ENCODE peak calls at places on chromosomes 11 and 22, in six cellular contexts. One of them, this sample, is unnamed.

GRCh38 chr22:26837784-26838520 is 180.6 kb downstream of the MIAT start:
- DNase-seq in AG04449: no peak
- DNase-seq in AG09309: no peak
- DNase-seq in neural progenitor cell: no peak
- DNase-seq in fibroblast of pulmonary artery: no peak
- DNase-seq in mammary epithelial cell: no peak
- DNase-seq in this sample: no peak

GRCh38 chr11:122721201-122721963 is 65.9 kb downstream of the UBASH3B start:
- DNase-seq in mammary epithelial cell: no peak
- DNase-seq in AG09309: no peak
- DNase-seq in neural progenitor cell: no peak
- DNase-seq in fibroblast of pulmonary artery: peak; percentile 62
- DNase-seq in AG04449: no peak
- DNase-seq in this sample: no peak

GRCh38 chr11:130178992-130179391 is 19.4 kb downstream of the ST14 start:
- DNase-seq in fibroblast of pulmonary artery: no peak
- DNase-seq in neural progenitor cell: no peak
- DNase-seq in AG04449: no peak
- DNase-seq in mammary epithelial cell: peak; percentile 71
- DNase-seq in AG09309: no peak
- DNase-seq in this sample: no peak

GRCh38 chr11:329886-330253 is 9.2 kb upstream of the IFITM3 start:
- DNase-seq in mammary epithelial cell: no peak
- DNase-seq in AG09309: no peak
- DNase-seq in neural progenitor cell: no peak
- DNase-seq in fibroblast of pulmonary artery: no peak
- DNase-seq in AG04449: no peak
- DNase-seq in this sample: peak; percentile 9

GRCh38 chr11:122656073-122656630 is 630 bp downstream of the UBASH3B start:
- DNase-seq in neural progenitor cell: peak; percentile 82
- DNase-seq in AG09309: no peak
- DNase-seq in fibroblast of pulmonary artery: peak; percentile 56
- DNase-seq in mammary epithelial cell: peak; percentile 70
- DNase-seq in AG04449: no peak
- DNase-seq in this sample: peak; percentile 89

GRCh38 chr11:9691865-9692264 is 28.0 kb downstream of the SWAP70 start:
- DNase-seq in neural progenitor cell: no peak
- DNase-seq in AG04449: no peak
- DNase-seq in AG09309: no peak
- DNase-seq in mammary epithelial cell: peak; percentile 77
- DNase-seq in fibroblast of pulmonary artery: peak; percentile 26
- DNase-seq in this sample: no peak

GRCh38 chr11:78535027-78535426 is 39.6 kb downstream of the NARS2 start:
- DNase-seq in AG04449: no peak
- DNase-seq in mammary epithelial cell: no peak
- DNase-seq in fibroblast of pulmonary artery: no peak
- DNase-seq in AG09309: no peak
- DNase-seq in neural progenitor cell: no peak
- DNase-seq in this sample: no peak

GRCh38 chr22:42933783-42934144 is 76.7 kb upstream of the ARFGAP3 start:
- DNase-seq in AG04449: peak; percentile 93
- DNase-seq in fibroblast of pulmonary artery: peak; percentile 96
- DNase-seq in mammary epithelial cell: peak; percentile 90
- DNase-seq in neural progenitor cell: no peak
- DNase-seq in AG09309: peak; percentile 80
- DNase-seq in this sample: no peak

GRCh38 chr22:19962909-19963806 is 21.5 kb upstream of the TXNRD2 start:
- DNase-seq in AG09309: no peak
- DNase-seq in AG04449: no peak
- DNase-seq in neural progenitor cell: no peak
- DNase-seq in mammary epithelial cell: peak; percentile 96
- DNase-seq in fibroblast of pulmonary artery: peak; percentile 61
- DNase-seq in this sample: peak; percentile 89

GRCh38 chr11:80194625-80195024 is 753.8 kb upstream of the TENM4 start:
- DNase-seq in AG04449: no peak
- DNase-seq in mammary epithelial cell: no peak
- DNase-seq in fibroblast of pulmonary artery: no peak
- DNase-seq in neural progenitor cell: no peak
- DNase-seq in AG09309: no peak
- DNase-seq in this sample: no peak

GRCh38 chr11:128745296-128746183 is 51.7 kb downstream of the FLI1 start:
- DNase-seq in AG09309: no peak
- DNase-seq in mammary epithelial cell: no peak
- DNase-seq in AG04449: no peak
- DNase-seq in neural progenitor cell: no peak
- DNase-seq in fibroblast of pulmonary artery: peak; percentile 48
- DNase-seq in this sample: no peak

GRCh38 chr11:67022341-67022933 is 497 bp upstream of the SYT12 start:
- DNase-seq in AG04449: no peak
- DNase-seq in AG09309: no peak
- DNase-seq in neural progenitor cell: no peak
- DNase-seq in fibroblast of pulmonary artery: peak; percentile 68
- DNase-seq in mammary epithelial cell: peak; percentile 79
- DNase-seq in this sample: no peak

GRCh38 chr11:76614471-76615183 is 55.9 kb downstream of the LRRC32 start:
- DNase-seq in AG04449: no peak
- DNase-seq in AG09309: no peak
- DNase-seq in mammary epithelial cell: no peak
- DNase-seq in fibroblast of pulmonary artery: peak; percentile 41
- DNase-seq in neural progenitor cell: no peak
- DNase-seq in this sample: no peak

GRCh38 chr22:38069372-38070249 is 12.4 kb downstream of the PICK1 start:
- DNase-seq in neural progenitor cell: peak; percentile 73
- DNase-seq in AG04449: no peak
- DNase-seq in mammary epithelial cell: no peak
- DNase-seq in AG09309: peak; percentile 89
- DNase-seq in fibroblast of pulmonary artery: peak; percentile 31
- DNase-seq in this sample: no peak
- TF ChIP-seq CTCF in neural progenitor cell: peak; percentile 69
- TF ChIP-seq CTCF in AG04449: peak; percentile 44
- TF ChIP-seq CTCF in mammary epithelial cell: peak; percentile 33
- TF ChIP-seq CTCF in AG09309: peak; percentile 90
- TF ChIP-seq CTCF in fibroblast of pulmonary artery: peak; percentile 36
- TF ChIP-seq CTCF in this sample: peak; percentile 99

DNA sequence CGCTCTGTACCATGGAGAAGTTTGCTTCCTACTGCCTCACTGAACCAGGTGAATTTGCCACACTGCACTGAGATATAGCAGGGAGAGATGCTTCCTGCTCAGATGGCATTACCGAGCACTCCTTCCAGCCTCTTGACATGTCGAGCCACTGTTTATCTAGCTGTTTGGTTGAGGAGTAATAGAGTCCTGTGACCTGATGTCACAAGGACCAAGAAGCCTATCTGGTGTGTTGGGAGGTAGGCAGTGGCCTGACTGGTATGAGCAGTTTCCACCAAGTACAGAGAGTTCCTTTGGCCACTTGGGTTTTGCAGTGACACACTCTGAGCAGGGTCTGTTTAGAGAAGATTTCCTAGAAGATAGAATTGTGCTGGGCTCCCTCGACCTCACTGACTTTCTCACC is 5.2 kb downstream of the ACAD8 start:
- DNase-seq in fibroblast of pulmonary artery: no peak
- DNase-seq in mammary epithelial cell: no peak
- DNase-seq in AG04449: no peak
- DNase-seq in AG09309: no peak
- DNase-seq in neural progenitor cell: no peak
- DNase-seq in this sample: no peak
- TF ChIP-seq CTCF in fibroblast of pulmonary artery: no peak
- TF ChIP-seq CTCF in mammary epithelial cell: no peak
- TF ChIP-seq CTCF in AG04449: no peak
- TF ChIP-seq CTCF in AG09309: no peak
- TF ChIP-seq CTCF in neural progenitor cell: no peak
- TF ChIP-seq CTCF in this sample: no peak

GRCh38 chr22:17748555-17749353 is 25.5 kb downstream of the BID start:
- DNase-seq in neural progenitor cell: peak; percentile 71
- DNase-seq in AG09309: no peak
- DNase-seq in fibroblast of pulmonary artery: no peak
- DNase-seq in AG04449: no peak
- DNase-seq in mammary epithelial cell: no peak
- DNase-seq in this sample: no peak
- TF ChIP-seq CTCF in neural progenitor cell: peak; percentile 57
- TF ChIP-seq CTCF in AG09309: no peak
- TF ChIP-seq CTCF in fibroblast of pulmonary artery: no peak
- TF ChIP-seq CTCF in AG04449: no peak
- TF ChIP-seq CTCF in mammary epithelial cell: peak; percentile 63
- TF ChIP-seq CTCF in this sample: peak; percentile 15

GRCh38 chr11:48116843-48117242 is 99.8 kb upstream of the OR4B1 start:
- DNase-seq in neural progenitor cell: peak; percentile 37
- DNase-seq in AG09309: no peak
- DNase-seq in AG04449: no peak
- DNase-seq in mammary epithelial cell: no peak
- DNase-seq in fibroblast of pulmonary artery: peak; percentile 48
- DNase-seq in this sample: no peak
- TF ChIP-seq CTCF in neural progenitor cell: peak; percentile 43
- TF ChIP-seq CTCF in AG09309: peak; percentile 51
- TF ChIP-seq CTCF in AG04449: peak; percentile 23
- TF ChIP-seq CTCF in mammary epithelial cell: peak; percentile 31
- TF ChIP-seq CTCF in fibroblast of pulmonary artery: peak; percentile 58
- TF ChIP-seq CTCF in this sample: peak; percentile 62

GRCh38 chr22:38830026-38830844 is 13.6 kb downstream of the NPTXR start:
- DNase-seq in AG09309: no peak
- DNase-seq in mammary epithelial cell: no peak
- DNase-seq in fibroblast of pulmonary artery: no peak
- DNase-seq in neural progenitor cell: no peak
- DNase-seq in AG04449: no peak
- DNase-seq in this sample: peak; percentile 57
- TF ChIP-seq CTCF in AG09309: no peak
- TF ChIP-seq CTCF in mammary epithelial cell: no peak
- TF ChIP-seq CTCF in fibroblast of pulmonary artery: no peak
- TF ChIP-seq CTCF in neural progenitor cell: no peak
- TF ChIP-seq CTCF in AG04449: no peak
- TF ChIP-seq CTCF in this sample: no peak

DNA sequence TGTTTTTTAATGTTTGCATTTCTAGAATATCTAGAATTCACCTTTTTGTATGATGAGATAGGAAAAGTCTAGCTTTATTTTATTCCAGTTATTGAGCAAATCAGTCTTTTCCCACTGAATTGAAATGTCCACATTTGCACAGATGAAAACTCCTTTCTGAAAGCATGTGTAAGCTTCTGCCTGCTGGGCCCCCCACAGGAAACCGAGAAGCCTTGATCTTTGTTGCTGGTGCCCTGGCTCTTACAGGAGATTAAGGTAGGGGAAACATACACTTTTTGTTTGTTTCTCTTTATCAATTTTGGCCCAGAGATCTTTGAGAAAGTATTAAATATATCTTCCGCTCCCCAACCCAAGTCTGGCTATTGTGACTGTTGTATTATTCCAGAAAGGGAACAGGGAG is 87.2 kb upstream of the GNAZ start:
- DNase-seq in fibroblast of pulmonary artery: no peak
- DNase-seq in AG04449: no peak
- DNase-seq in AG09309: no peak
- DNase-seq in neural progenitor cell: no peak
- DNase-seq in mammary epithelial cell: no peak
- DNase-seq in this sample: no peak
- TF ChIP-seq CTCF in fibroblast of pulmonary artery: no peak
- TF ChIP-seq CTCF in AG04449: no peak
- TF ChIP-seq CTCF in AG09309: no peak
- TF ChIP-seq CTCF in neural progenitor cell: no peak
- TF ChIP-seq CTCF in mammary epithelial cell: no peak
- TF ChIP-seq CTCF in this sample: no peak

DNA sequence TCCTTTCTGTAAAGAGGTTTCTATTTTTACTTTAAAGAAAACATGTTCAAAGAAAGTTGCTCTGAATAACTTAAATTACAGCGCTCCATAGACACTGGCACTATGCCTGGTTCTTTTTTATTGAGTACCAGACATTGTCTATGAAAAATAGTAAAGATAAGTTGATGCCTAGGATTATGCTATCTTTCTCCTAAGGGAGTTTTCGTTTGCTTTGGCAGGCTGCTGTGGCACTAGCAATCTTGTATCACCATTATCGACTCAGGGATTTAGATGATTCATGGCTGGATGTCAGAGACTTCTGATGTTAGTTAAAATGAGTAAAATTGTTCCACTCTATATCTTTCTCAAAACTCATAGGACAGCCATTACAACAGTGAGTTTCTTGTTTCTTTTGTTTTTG is 20.9 kb downstream of the SLN start:
- DNase-seq in AG09309: peak; percentile 49
- DNase-seq in AG04449: no peak
- DNase-seq in mammary epithelial cell: peak; percentile 8
- DNase-seq in neural progenitor cell: no peak
- DNase-seq in fibroblast of pulmonary artery: peak; percentile 31
- DNase-seq in this sample: no peak
- TF ChIP-seq CTCF in AG09309: no peak
- TF ChIP-seq CTCF in AG04449: no peak
- TF ChIP-seq CTCF in mammary epithelial cell: no peak
- TF ChIP-seq CTCF in neural progenitor cell: no peak
- TF ChIP-seq CTCF in fibroblast of pulmonary artery: no peak
- TF ChIP-seq CTCF in this sample: no peak

GRCh38 chr11:11263238-11264030 is 89.6 kb downstream of the CSNK2A3 start:
- DNase-seq in AG09309: no peak
- DNase-seq in AG04449: no peak
- DNase-seq in neural progenitor cell: no peak
- DNase-seq in mammary epithelial cell: peak; percentile 25
- DNase-seq in fibroblast of pulmonary artery: no peak
- DNase-seq in this sample: no peak
- TF ChIP-seq CTCF in AG09309: no peak
- TF ChIP-seq CTCF in AG04449: no peak
- TF ChIP-seq CTCF in neural progenitor cell: no peak
- TF ChIP-seq CTCF in mammary epithelial cell: no peak
- TF ChIP-seq CTCF in fibroblast of pulmonary artery: no peak
- TF ChIP-seq CTCF in this sample: no peak

DNA sequence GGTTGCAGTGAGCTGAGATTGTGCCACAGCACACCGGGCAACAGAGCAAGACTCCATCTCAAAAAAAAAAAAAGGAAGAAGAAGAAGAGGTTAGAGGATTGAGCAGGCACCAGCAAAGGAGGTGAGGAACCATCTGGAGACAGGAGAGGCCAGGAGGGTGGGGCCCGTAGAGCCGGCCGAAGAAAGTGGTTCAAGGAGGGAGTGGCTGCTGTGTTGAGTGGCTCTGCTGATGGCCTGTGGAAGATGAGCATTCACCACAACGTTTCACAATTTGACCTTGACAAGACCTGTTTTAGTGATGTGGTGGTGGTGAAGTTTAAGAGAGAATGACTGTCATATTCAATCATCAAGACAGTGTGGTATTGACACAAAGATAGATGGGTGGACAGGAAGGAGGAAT is 6.8 kb upstream of the CTSD start:
- DNase-seq in AG09309: no peak
- DNase-seq in fibroblast of pulmonary artery: no peak
- DNase-seq in neural progenitor cell: no peak
- DNase-seq in AG04449: no peak
- DNase-seq in mammary epithelial cell: peak; percentile 41
- DNase-seq in this sample: no peak
- TF ChIP-seq CTCF in AG09309: no peak
- TF ChIP-seq CTCF in fibroblast of pulmonary artery: no peak
- TF ChIP-seq CTCF in neural progenitor cell: no peak
- TF ChIP-seq CTCF in AG04449: no peak
- TF ChIP-seq CTCF in mammary epithelial cell: no peak
- TF ChIP-seq CTCF in this sample: no peak

This sample was measured in chondrocyte.